ENCODE peak calls at places on chromosomes 4 and X, in five cellular contexts. T, V, D, F and A are unnamed samples.

GRCh38 chrX:108735680-108736508 is 469 bp downstream of the IRS4 start:
- DNase-seq in D (no peak), T (no peak), V (no peak), F (peak; percentile 6), A (peak; percentile 9)

GRCh38 chrX:106670631-106671030 is 55.9 kb upstream of the RNF128 start:
- DNase-seq in T (no peak), V (no peak), D (peak; percentile 23), F (no peak), A (peak; percentile 8)

GRCh38 chrX:150693782-150694574 is 782 bp downstream of the MTMR1 start:
- DNase-seq in T (peak; percentile 52), D (peak; percentile 54), V (peak; percentile 77), F (peak; percentile 95), A (peak; percentile 41)

GRCh38 chr4:165207016-165207430 is 338 bp upstream of the KLHL2 start:
- DNase-seq in V (no peak), T (no peak), F (peak; percentile 53), D (peak; percentile 18), A (peak; percentile 40)

GRCh38 chr4:127138586-127138985 is 494.2 kb upstream of the INTU start:
- DNase-seq in F (no peak), T (no peak), D (no peak), V (no peak), A (peak; percentile 62)

GRCh38 chr4:105327222-105327621 is 146.6 kb downstream of the PPA2 start:
- DNase-seq in V (no peak), T (no peak), D (no peak), F (no peak), A (no peak)

GRCh38 chr4:188299161-188299560 is 159.9 kb downstream of the TRIML1 start:
- DNase-seq in D (peak; percentile 57), F (no peak), T (no peak), V (no peak), A (no peak)

GRCh38 chr4:151576627-151577026 is 167.7 kb downstream of the FHIP1A start:
- DNase-seq in F (no peak), T (no peak), V (no peak), D (no peak), A (no peak)

GRCh38 chr4:158810487-158811215 is 41.8 kb downstream of the FNIP2 start:
- DNase-seq in T (no peak), V (no peak), F (peak; percentile 87), D (peak; percentile 99), A (peak; percentile 89)

GRCh38 chr4:12421364-12421763 is 992.7 kb upstream of the HS3ST1 start:
- DNase-seq in V (no peak), F (peak; percentile 3), T (no peak), D (no peak), A (no peak)

GRCh38 chr4:110195561-110196205 is 2.7 kb downstream of the ELOVL6 start:
- DNase-seq in V (no peak), T (no peak), F (peak; percentile 83), D (peak; percentile 24), A (no peak)

GRCh38 chrX:85244411-85245210 is 820 bp downstream of the ZNF711 start:
- DNase-seq in F (peak; percentile 2), V (no peak), D (peak; percentile 11), T (no peak), A (peak; percentile 23)

GRCh38 chrX:118498755-118499154 is 3.1 kb downstream of the DOCK11 start:
- DNase-seq in F (no peak), D (no peak), T (no peak), V (no peak), A (no peak)

GRCh38 chr4:110823251-110823650 is 200.4 kb upstream of the PITX2 start:
- DNase-seq in F (peak; percentile 20), T (no peak), V (no peak), D (peak; percentile 89), A (no peak)

GRCh38 chrX:7334253-7334935 is 186.4 kb upstream of the PUDP start:
- DNase-seq in F (no peak), T (no peak), V (no peak), D (peak; percentile 89), A (peak; percentile 79)

GRCh38 chrX:85052636-85053343 is 49.1 kb downstream of the APOOL start:
- DNase-seq in V (no peak), F (peak; percentile 68), D (peak; percentile 90), T (no peak), A (peak; percentile 81)

GRCh38 chr4:67106846-67107467 is 438.3 kb downstream of the CENPC start:
- DNase-seq in V (no peak), F (no peak), T (no peak), D (no peak), A (no peak)

GRCh38 chrX:155766321-155766720 is 114.8 kb upstream of the VAMP7 start:
- DNase-seq in D (no peak), V (no peak), T (no peak), F (no peak), A (no peak)

GRCh38 chr4:148270600-148270999 is 171.6 kb downstream of the NR3C2 start:
- DNase-seq in F (peak; percentile 8), D (no peak), T (no peak), V (no peak), A (peak; percentile 29)

GRCh38 chr4:84237008-84237407 is 262.1 kb downstream of the NKX6-1 start:
- DNase-seq in V (no peak), T (no peak), D (peak; percentile 51), F (peak; percentile 7), A (peak; percentile 33)

GRCh38 chr4:76951333-76952033 is 1.9 kb downstream of the SEPTIN11 start:
- DNase-seq in V (no peak), D (no peak), F (no peak), T (no peak), A (peak; percentile 54)

GRCh38 chr4:163269874-163270273 is 62.5 kb downstream of the NPY1R start:
- DNase-seq in T (no peak), V (no peak), F (no peak), D (no peak), A (no peak)

GRCh38 chrX:68048774-68049173 is 384.5 kb downstream of the OPHN1 start:
- DNase-seq in F (no peak), D (no peak), T (no peak), V (no peak), A (no peak)

GRCh38 chr4:86935833-86936721 is 1.3 kb downstream of the AFF1 start:
- DNase-seq in V (no peak), F (peak; percentile 88), D (peak; percentile 70), T (peak; percentile 73), A (peak; percentile 78)

GRCh38 chrX:110120025-110120424 is 117.1 kb downstream of the TMEM164 start:
- DNase-seq in V (no peak), F (no peak), T (no peak), D (no peak), A (no peak)

GRCh38 chr4:2924286-2924685 is 38.9 kb downstream of the NOP14 start:
- DNase-seq in T (no peak), D (no peak), F (no peak), V (peak; percentile 70), A (no peak)

GRCh38 chr4:53545238-53545637 is 46.0 kb downstream of the LNX1 start:
- DNase-seq in F (no peak), T (no peak), V (no peak), D (no peak), A (no peak)

GRCh38 chr4:149605601-149606378 is 209.9 kb downstream of the IQCM start:
- DNase-seq in F (peak; percentile 19), T (no peak), D (peak; percentile 49), V (no peak), A (peak; percentile 85)

GRCh38 chr4:126269106-126269505 is 954.4 kb downstream of the FAT4 start:
- DNase-seq in F (no peak), V (no peak), T (no peak), D (peak; percentile 29), A (peak; percentile 54)

GRCh38 chrX:20237864-20238263 is 28.8 kb downstream of the RPS6KA3 start:
- DNase-seq in V (no peak), T (no peak), F (peak; percentile 11), D (peak; percentile 22), A (no peak)

GRCh38 chr4:133596459-133596858 is 447.4 kb downstream of the PCDH10 start:
- DNase-seq in F (no peak), V (no peak), T (no peak), D (no peak), A (no peak)

GRCh38 chr4:104128031-104128849 is 366.5 kb downstream of the CXXC4 start:
- DNase-seq in T (no peak), F (no peak), V (no peak), D (no peak), A (no peak)

GRCh38 chr4:26132858-26133257 is 188.0 kb upstream of the RBPJ start:
- DNase-seq in T (no peak), D (no peak), V (no peak), F (no peak), A (no peak)

GRCh38 chr4:165873298-165874071 is 448 bp downstream of the TLL1 start:
- DNase-seq in F (peak; percentile 56), D (peak; percentile 16), V (no peak), T (no peak), A (peak; percentile 5)

GRCh38 chr4:143202824-143203223 is 18.1 kb downstream of the USP38 start:
- DNase-seq in V (no peak), D (peak; percentile 43), T (no peak), F (no peak), A (no peak)

GRCh38 chr4:184287697-184288255 is 70.1 kb upstream of the ENPP6 start:
- DNase-seq in D (peak; percentile 60), F (peak; percentile 50), T (no peak), V (no peak), A (peak; percentile 22)
- TF ChIP-seq CTCF in D (peak; percentile 33), F (peak; percentile 4), T (no peak), V (no peak), A (peak; percentile 45)

DNA sequence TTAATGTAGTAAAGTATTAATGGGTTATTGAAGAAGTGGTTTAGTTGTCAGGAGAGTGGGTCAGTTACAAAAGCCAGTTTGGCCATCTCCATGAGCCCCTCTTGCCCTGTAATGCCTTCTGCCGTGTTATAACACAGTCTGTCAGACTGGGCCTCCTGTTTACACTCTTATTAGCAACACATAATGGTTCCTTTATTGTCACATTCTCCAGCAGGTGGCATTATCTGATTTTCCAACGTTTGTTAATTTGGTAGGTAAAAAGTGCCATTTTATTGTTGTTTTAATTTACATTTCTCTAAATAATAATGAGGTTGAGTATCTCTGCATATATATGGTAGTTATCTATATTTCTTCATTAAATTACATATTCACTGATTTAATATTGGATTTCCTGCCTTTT is 560.8 kb downstream of the FGF13 start:
- DNase-seq in F (no peak), T (no peak), V (no peak), D (no peak), A (no peak)
- TF ChIP-seq CTCF in F (no peak), T (no peak), V (no peak), D (no peak), A (no peak)

GRCh38 chr4:15675363-15675762 is 6.3 kb upstream of the FAM200B start:
- DNase-seq in F (no peak), D (no peak), T (no peak), V (no peak), A (no peak)
- TF ChIP-seq CTCF in F (no peak), D (no peak), T (no peak), V (no peak), A (no peak)

GRCh38 chrX:49221868-49222267 is 11.3 kb downstream of the CACNA1F start:
- DNase-seq in V (no peak), T (no peak), D (no peak), F (no peak), A (no peak)
- TF ChIP-seq CTCF in V (no peak), T (no peak), D (no peak), F (no peak), A (no peak)

GRCh38 chrX:102651968-102652744 is 873 bp downstream of the GPRASP1 start:
- DNase-seq in F (no peak), V (no peak), T (peak; percentile 61), D (peak; percentile 42), A (peak; percentile 50)
- TF ChIP-seq CTCF in F (no peak), V (peak; percentile 47), T (peak; percentile 54), D (peak; percentile 59), A (peak; percentile 60)